ENCODE peak calls at places on chromosomes 3 and 15, in six cellular contexts. One of them, this sample, is unnamed.
A peak's percentile ranks its signal among the peaks of the same experiment; 100 is the strongest.

GRCh38 chr3:156685198-156685597 is 10.8 kb downstream of the TIPARP start:
- DNase-seq in AG20443: peak; percentile 23
- DNase-seq in mesothelial cell of epicardium: no peak
- DNase-seq in progenitor cell of endocrine pancreas: no peak
- DNase-seq in activated effector memory CD4-positive, alpha-beta T cell treated with anti-CD3 and anti-CD28 coated beads, Interleukin-2, amount 50 U/mL, for 16 hours: no peak
- DNase-seq in NCI-H1092: no peak
- DNase-seq in this sample: no peak

GRCh38 chr3:72379500-72380187 is 468.6 kb downstream of the SHQ1 start:
- DNase-seq in mesothelial cell of epicardium: no peak
- DNase-seq in activated effector memory CD4-positive, alpha-beta T cell treated with anti-CD3 and anti-CD28 coated beads, Interleukin-2, amount 50 U/mL, for 16 hours: no peak
- DNase-seq in progenitor cell of endocrine pancreas: no peak
- DNase-seq in NCI-H1092: no peak
- DNase-seq in AG20443: peak; percentile 34
- DNase-seq in this sample: no peak

GRCh38 chr3:32950516-32950915 is 928 bp upstream of the CCR4 start:
- DNase-seq in progenitor cell of endocrine pancreas: no peak
- DNase-seq in activated effector memory CD4-positive, alpha-beta T cell treated with anti-CD3 and anti-CD28 coated beads, Interleukin-2, amount 50 U/mL, for 16 hours: no peak
- DNase-seq in AG20443: no peak
- DNase-seq in mesothelial cell of epicardium: no peak
- DNase-seq in NCI-H1092: no peak
- DNase-seq in this sample: no peak

GRCh38 chr15:74170845-74171578 is 2.5 kb upstream of the ISLR start:
- DNase-seq in AG20443: no peak
- DNase-seq in progenitor cell of endocrine pancreas: no peak
- DNase-seq in NCI-H1092: no peak
- DNase-seq in mesothelial cell of epicardium: peak; percentile 36
- DNase-seq in activated effector memory CD4-positive, alpha-beta T cell treated with anti-CD3 and anti-CD28 coated beads, Interleukin-2, amount 50 U/mL, for 16 hours: peak; percentile 47
- DNase-seq in this sample: no peak

GRCh38 chr15:85415779-85416178 is 35.4 kb downstream of the AKAP13 start:
- DNase-seq in AG20443: no peak
- DNase-seq in progenitor cell of endocrine pancreas: no peak
- DNase-seq in NCI-H1092: no peak
- DNase-seq in activated effector memory CD4-positive, alpha-beta T cell treated with anti-CD3 and anti-CD28 coated beads, Interleukin-2, amount 50 U/mL, for 16 hours: no peak
- DNase-seq in mesothelial cell of epicardium: no peak
- DNase-seq in this sample: no peak

GRCh38 chr15:71319935-71320334 is 204.7 kb downstream of the THSD4 start:
- DNase-seq in AG20443: no peak
- DNase-seq in NCI-H1092: no peak
- DNase-seq in activated effector memory CD4-positive, alpha-beta T cell treated with anti-CD3 and anti-CD28 coated beads, Interleukin-2, amount 50 U/mL, for 16 hours: no peak
- DNase-seq in mesothelial cell of epicardium: no peak
- DNase-seq in progenitor cell of endocrine pancreas: no peak
- DNase-seq in this sample: no peak

GRCh38 chr3:45597166-45597565 is 2.6 kb downstream of the LIMD1 start:
- DNase-seq in AG20443: peak; percentile 41
- DNase-seq in NCI-H1092: no peak
- DNase-seq in progenitor cell of endocrine pancreas: no peak
- DNase-seq in activated effector memory CD4-positive, alpha-beta T cell treated with anti-CD3 and anti-CD28 coated beads, Interleukin-2, amount 50 U/mL, for 16 hours: no peak
- DNase-seq in mesothelial cell of epicardium: no peak
- DNase-seq in this sample: no peak

GRCh38 chr3:53252105-53252946 is 3.5 kb downstream of the TKT start:
- DNase-seq in progenitor cell of endocrine pancreas: no peak
- DNase-seq in activated effector memory CD4-positive, alpha-beta T cell treated with anti-CD3 and anti-CD28 coated beads, Interleukin-2, amount 50 U/mL, for 16 hours: no peak
- DNase-seq in NCI-H1092: no peak
- DNase-seq in AG20443: no peak
- DNase-seq in mesothelial cell of epicardium: no peak
- DNase-seq in this sample: no peak

GRCh38 chr15:66587020-66587419 is 21.2 kb upstream of the LCTL start:
- DNase-seq in NCI-H1092: no peak
- DNase-seq in progenitor cell of endocrine pancreas: no peak
- DNase-seq in activated effector memory CD4-positive, alpha-beta T cell treated with anti-CD3 and anti-CD28 coated beads, Interleukin-2, amount 50 U/mL, for 16 hours: no peak
- DNase-seq in AG20443: no peak
- DNase-seq in mesothelial cell of epicardium: no peak
- DNase-seq in this sample: no peak

GRCh38 chr3:111081008-111081545 is 9.5 kb downstream of the NECTIN3 start:
- DNase-seq in activated effector memory CD4-positive, alpha-beta T cell treated with anti-CD3 and anti-CD28 coated beads, Interleukin-2, amount 50 U/mL, for 16 hours: no peak
- DNase-seq in progenitor cell of endocrine pancreas: no peak
- DNase-seq in mesothelial cell of epicardium: no peak
- DNase-seq in AG20443: peak; percentile 43
- DNase-seq in NCI-H1092: no peak
- DNase-seq in this sample: peak; percentile 82

GRCh38 chr15:94383706-94384105 is 152.3 kb downstream of the MCTP2 start:
- DNase-seq in activated effector memory CD4-positive, alpha-beta T cell treated with anti-CD3 and anti-CD28 coated beads, Interleukin-2, amount 50 U/mL, for 16 hours: no peak
- DNase-seq in mesothelial cell of epicardium: no peak
- DNase-seq in NCI-H1092: no peak
- DNase-seq in AG20443: no peak
- DNase-seq in progenitor cell of endocrine pancreas: no peak
- DNase-seq in this sample: no peak

GRCh38 chr15:72318408-72318942 is 1.5 kb downstream of the CELF6 start:
- DNase-seq in progenitor cell of endocrine pancreas: no peak
- DNase-seq in mesothelial cell of epicardium: peak; percentile 0
- DNase-seq in activated effector memory CD4-positive, alpha-beta T cell treated with anti-CD3 and anti-CD28 coated beads, Interleukin-2, amount 50 U/mL, for 16 hours: peak; percentile 36
- DNase-seq in AG20443: no peak
- DNase-seq in NCI-H1092: no peak
- DNase-seq in this sample: no peak

GRCh38 chr3:111616417-111617105 is 21.4 kb upstream of the ZBED2 start:
- DNase-seq in AG20443: peak; percentile 25
- DNase-seq in mesothelial cell of epicardium: no peak
- DNase-seq in progenitor cell of endocrine pancreas: no peak
- DNase-seq in activated effector memory CD4-positive, alpha-beta T cell treated with anti-CD3 and anti-CD28 coated beads, Interleukin-2, amount 50 U/mL, for 16 hours: peak; percentile 86
- DNase-seq in NCI-H1092: no peak
- DNase-seq in this sample: no peak

GRCh38 chr3:156788846-156789245 is 37.3 kb upstream of the LEKR1 start:
- DNase-seq in NCI-H1092: no peak
- DNase-seq in activated effector memory CD4-positive, alpha-beta T cell treated with anti-CD3 and anti-CD28 coated beads, Interleukin-2, amount 50 U/mL, for 16 hours: no peak
- DNase-seq in progenitor cell of endocrine pancreas: no peak
- DNase-seq in AG20443: no peak
- DNase-seq in mesothelial cell of epicardium: no peak
- DNase-seq in this sample: no peak

GRCh38 chr15:31483053-31483923 is 156.7 kb downstream of the KLF13 start:
- DNase-seq in progenitor cell of endocrine pancreas: no peak
- DNase-seq in activated effector memory CD4-positive, alpha-beta T cell treated with anti-CD3 and anti-CD28 coated beads, Interleukin-2, amount 50 U/mL, for 16 hours: peak; percentile 79
- DNase-seq in AG20443: peak; percentile 32
- DNase-seq in NCI-H1092: no peak
- DNase-seq in mesothelial cell of epicardium: peak; percentile 38
- DNase-seq in this sample: no peak

GRCh38 chr3:12405432-12406272 is 78.6 kb upstream of the TSEN2 start:
- DNase-seq in activated effector memory CD4-positive, alpha-beta T cell treated with anti-CD3 and anti-CD28 coated beads, Interleukin-2, amount 50 U/mL, for 16 hours: no peak
- DNase-seq in mesothelial cell of epicardium: no peak
- DNase-seq in NCI-H1092: no peak
- DNase-seq in AG20443: no peak
- DNase-seq in progenitor cell of endocrine pancreas: no peak
- DNase-seq in this sample: no peak

GRCh38 chr3:46853441-46854410 is 9.5 kb downstream of the MYL3 start:
- DNase-seq in mesothelial cell of epicardium: peak; percentile 37
- DNase-seq in NCI-H1092: no peak
- DNase-seq in activated effector memory CD4-positive, alpha-beta T cell treated with anti-CD3 and anti-CD28 coated beads, Interleukin-2, amount 50 U/mL, for 16 hours: peak; percentile 49
- DNase-seq in progenitor cell of endocrine pancreas: no peak
- DNase-seq in AG20443: no peak
- DNase-seq in this sample: no peak

GRCh38 chr3:130876594-130876993 is 17.3 kb upstream of the ATP2C1 start:
- DNase-seq in mesothelial cell of epicardium: no peak
- DNase-seq in progenitor cell of endocrine pancreas: no peak
- DNase-seq in NCI-H1092: no peak
- DNase-seq in activated effector memory CD4-positive, alpha-beta T cell treated with anti-CD3 and anti-CD28 coated beads, Interleukin-2, amount 50 U/mL, for 16 hours: no peak
- DNase-seq in AG20443: no peak
- DNase-seq in this sample: no peak

GRCh38 chr15:95557226-95558046 is 773.1 kb upstream of the NR2F2 start:
- DNase-seq in AG20443: peak; percentile 88
- DNase-seq in mesothelial cell of epicardium: peak; percentile 44
- DNase-seq in NCI-H1092: no peak
- DNase-seq in activated effector memory CD4-positive, alpha-beta T cell treated with anti-CD3 and anti-CD28 coated beads, Interleukin-2, amount 50 U/mL, for 16 hours: no peak
- DNase-seq in progenitor cell of endocrine pancreas: no peak
- DNase-seq in this sample: peak; percentile 63

GRCh38 chr3:195756935-195757302 is 36.1 kb downstream of the MUC20 start:
- DNase-seq in activated effector memory CD4-positive, alpha-beta T cell treated with anti-CD3 and anti-CD28 coated beads, Interleukin-2, amount 50 U/mL, for 16 hours: no peak
- DNase-seq in AG20443: no peak
- DNase-seq in NCI-H1092: no peak
- DNase-seq in progenitor cell of endocrine pancreas: no peak
- DNase-seq in mesothelial cell of epicardium: no peak
- DNase-seq in this sample: no peak

GRCh38 chr3:63519426-63519825 is 133.0 kb upstream of the SNTN start:
- DNase-seq in progenitor cell of endocrine pancreas: no peak
- DNase-seq in AG20443: no peak
- DNase-seq in activated effector memory CD4-positive, alpha-beta T cell treated with anti-CD3 and anti-CD28 coated beads, Interleukin-2, amount 50 U/mL, for 16 hours: no peak
- DNase-seq in mesothelial cell of epicardium: no peak
- DNase-seq in NCI-H1092: no peak
- DNase-seq in this sample: no peak

GRCh38 chr15:98785796-98786581 is 137.7 kb downstream of the IGF1R start:
- DNase-seq in activated effector memory CD4-positive, alpha-beta T cell treated with anti-CD3 and anti-CD28 coated beads, Interleukin-2, amount 50 U/mL, for 16 hours: no peak
- DNase-seq in progenitor cell of endocrine pancreas: no peak
- DNase-seq in mesothelial cell of epicardium: no peak
- DNase-seq in NCI-H1092: no peak
- DNase-seq in AG20443: no peak
- DNase-seq in this sample: no peak

This sample was measured in GM04503.